ENCODE peak calls at places on chromosome 6, in seven cellular contexts. J, H, D, L, F, T and I are unnamed samples.

GRCh38 chr6:20497200-20497820 is 36.9 kb upstream of the CDKAL1 start:
- DNase-seq in J (no peak), H (peak), D (no peak), L (no peak), F (no peak), T (no peak), I (no peak)

GRCh38 chr6:13249817-13250216 is 78.5 kb downstream of the TBC1D7 start:
- DNase-seq in J (no peak), H (no peak), D (no peak), L (no peak), F (no peak), T (no peak), I (no peak)

GRCh38 chr6:96196633-96197032 is 180.9 kb downstream of the FUT9 start:
- DNase-seq in J (no peak), H (no peak), D (no peak), L (no peak), F (no peak), T (no peak), I (no peak)

GRCh38 chr6:75415804-75416203 is 77.8 kb downstream of the FILIP1 start:
- DNase-seq in J (no peak), H (no peak), D (no peak), L (no peak), F (no peak), T (no peak), I (no peak)

GRCh38 chr6:98657764-98658163 is 176.6 kb upstream of the POU3F2 start:
- DNase-seq in J (peak), H (peak), D (no peak), L (peak), F (no peak), T (no peak), I (peak)

GRCh38 chr6:73854998-73855718 is 159.2 kb downstream of the CD109 start:
- DNase-seq in J (peak), H (peak), D (no peak), L (peak), F (no peak), T (no peak), I (no peak)

GRCh38 chr6:119096683-119097310 is 18.3 kb upstream of the FAM184A start:
- DNase-seq in J (no peak), H (no peak), D (no peak), L (no peak), F (peak), T (peak), I (no peak)

GRCh38 chr6:34585108-34585507 is 29.0 kb upstream of the SPDEF start:
- DNase-seq in J (no peak), H (no peak), D (no peak), L (no peak), F (no peak), T (no peak), I (no peak)

GRCh38 chr6:134295953-134296553 is 21.9 kb downstream of the SGK1 start:
- DNase-seq in J (peak), H (peak), D (no peak), L (no peak), F (no peak), T (no peak), I (no peak)

GRCh38 chr6:8658391-8658790 is 223.0 kb upstream of the SLC35B3 start:
- DNase-seq in J (no peak), H (no peak), D (no peak), L (no peak), F (no peak), T (no peak), I (no peak)

GRCh38 chr6:148440877-148441453 is 98.3 kb downstream of the SASH1 start:
- DNase-seq in J (peak), H (peak), D (no peak), L (no peak), F (peak), T (peak), I (peak)

GRCh38 chr6:101001012-101001411 is 119.9 kb upstream of the ASCC3 start:
- DNase-seq in J (no peak), H (no peak), D (no peak), L (no peak), F (no peak), T (no peak), I (no peak)

GRCh38 chr6:106475280-106475679 is 114.8 kb downstream of the CRYBG1 start:
- DNase-seq in J (no peak), H (no peak), D (no peak), L (no peak), F (no peak), T (no peak), I (no peak)

GRCh38 chr6:166707045-166707444 is 80.0 kb upstream of the RPS6KA2 start:
- DNase-seq in J (peak), H (peak), D (peak), L (peak), F (peak), T (peak), I (peak)

GRCh38 chr6:22024004-22024403 is 272.8 kb downstream of the PRL start:
- DNase-seq in J (no peak), H (no peak), D (no peak), L (no peak), F (no peak), T (no peak), I (no peak)

GRCh38 chr6:125784365-125784764 is 6.4 kb upstream of the NCOA7 start:
- DNase-seq in J (no peak), H (no peak), D (no peak), L (no peak), F (no peak), T (no peak), I (no peak)

GRCh38 chr6:118495639-118496296 is 52.3 kb upstream of the PLN start:
- DNase-seq in J (no peak), H (no peak), D (no peak), L (peak), F (no peak), T (no peak), I (no peak)

GRCh38 chr6:10599046-10599445 is 77.9 kb downstream of the GCNT2 start:
- DNase-seq in J (no peak), H (no peak), D (no peak), L (no peak), F (no peak), T (no peak), I (no peak)

GRCh38 chr6:110492584-110492983 is 16.2 kb upstream of the SLC22A16 start:
- DNase-seq in J (no peak), H (no peak), D (peak), L (no peak), F (no peak), T (no peak), I (no peak)

GRCh38 chr6:129732542-129732941 is 22.6 kb upstream of the ARHGAP18 start:
- DNase-seq in J (no peak), H (no peak), D (no peak), L (no peak), F (no peak), T (no peak), I (no peak)

GRCh38 chr6:11815231-11815630 is 36.6 kb upstream of the ADTRP start:
- DNase-seq in J (peak), H (peak), D (no peak), L (no peak), F (no peak), T (no peak), I (no peak)

GRCh38 chr6:64505312-64505711 is 869.7 kb downstream of the PHF3 start:
- DNase-seq in J (peak), H (no peak), D (peak), L (peak), F (peak), T (no peak), I (no peak)

GRCh38 chr6:30483677-30484279 is 5.5 kb upstream of the HLA-E start:
- DNase-seq in J (peak), H (peak), D (no peak), L (peak), F (no peak), T (no peak), I (no peak)